ENCODE peak calls at places on chromosomes 5 and 9, in five cellular contexts. L, B, F, D and M are unnamed samples.

GRCh38 chr5:90548069-90548593 is 10.5 kb upstream of the ADGRV1 start:
- DNase-seq in L (no peak), B (no peak), F (no peak), D (no peak), M (no peak)

GRCh38 chr9:130739081-130739480 is 45.5 kb downstream of the EXOSC2 start:
- DNase-seq in L (no peak), B (no peak), F (no peak), D (no peak), M (no peak)

GRCh38 chr5:134464988-134465855 is 53.5 kb upstream of the CDKN2AIPNL start:
- DNase-seq in L (no peak), B (no peak), F (no peak), D (no peak), M (no peak)

GRCh38 chr9:69996947-69997346 is 46.7 kb upstream of the MAMDC2 start:
- DNase-seq in L (no peak), B (no peak), F (no peak), D (no peak), M (no peak)

GRCh38 chr9:109956811-109957440 is 176.9 kb downstream of the PALM2AKAP2 start:
- DNase-seq in L (no peak), B (no peak), F (no peak), D (no peak), M (no peak)

GRCh38 chr9:123929177-123929869 is 603 bp downstream of the DENND1A start:
- DNase-seq in L (peak), B (no peak), F (no peak), D (peak), M (no peak)

GRCh38 chr5:139481580-139482049 is 943 bp downstream of the STING1 start:
- DNase-seq in L (no peak), B (no peak), F (no peak), D (no peak), M (no peak)

GRCh38 chr5:3600106-3600997 is 4.7 kb downstream of the IRX1 start:
- DNase-seq in L (no peak), B (no peak), F (no peak), D (no peak), M (no peak)

GRCh38 chr9:4833781-4834560 is 41.2 kb downstream of the RCL1 start:
- DNase-seq in L (no peak), B (no peak), F (no peak), D (no peak), M (no peak)

GRCh38 chr9:124394596-124394995 is 20.6 kb downstream of the PSMB7 start:
- DNase-seq in L (no peak), B (no peak), F (no peak), D (no peak), M (no peak)

GRCh38 chr5:40656766-40657165 is 22.9 kb upstream of the PTGER4 start:
- DNase-seq in L (no peak), B (no peak), F (no peak), D (no peak), M (no peak)

GRCh38 chr9:69809304-69809863 is 11.2 kb upstream of the CFAP95 start:
- DNase-seq in L (peak), B (no peak), F (no peak), D (peak), M (no peak)

GRCh38 chr5:75677607-75678006 is 39.6 kb downstream of the POC5 start:
- DNase-seq in L (no peak), B (no peak), F (no peak), D (no peak), M (no peak)

GRCh38 chr5:57173026-57173317 is 887 bp upstream of the GPBP1 start:
- DNase-seq in L (no peak), B (no peak), F (peak), D (no peak), M (no peak)

GRCh38 chr5:4570047-4571015 is 569.8 kb upstream of the ADAMTS16 start:
- DNase-seq in L (no peak), B (no peak), F (no peak), D (no peak), M (no peak)